ENCODE peak calls at places on chromosomes 13 and 19, in seven cellular contexts. L is gastrocnemius medialis, V is transverse colon, S is breast epithelium, P is lower leg skin, R is tibial nerve, I is HCT116. K is an unnamed sample.
A peak's percentile ranks its signal among the peaks of the same experiment; 100 is the strongest.

GRCh38 chr13:111370147-111370546 is 49.7 kb downstream of the TEX29 start:
- DNase-seq in L (no peak), V (no peak), S (no peak), P (no peak), R (no peak), I (no peak), K (no peak)

GRCh38 chr13:94464771-94465170 is 14.7 kb downstream of the DCT start:
- DNase-seq in L (no peak), V (no peak), S (no peak), P (no peak), R (no peak), I (no peak), K (no peak)

GRCh38 chr19:29202281-29202680 is 10.7 kb downstream of the UQCRFS1 start:
- DNase-seq in L (no peak), V (no peak), S (no peak), P (no peak), R (no peak), I (no peak), K (no peak)

GRCh38 chr13:68190826-68191225 is 960.7 kb upstream of the PCDH9 start:
- DNase-seq in L (no peak), V (no peak), S (no peak), P (peak; percentile 23), R (no peak), I (peak; percentile 56), K (no peak)

GRCh38 chr13:49044849-49045248 is 69.1 kb downstream of the FNDC3A start:
- DNase-seq in L (no peak), V (no peak), S (no peak), P (no peak), R (no peak), I (no peak), K (no peak)

GRCh38 chr19:45251452-45252354 is 632 bp downstream of the MARK4 start:
- DNase-seq in L (no peak), V (peak; percentile 12), S (no peak), P (no peak), R (no peak), I (no peak), K (no peak)

GRCh38 chr13:111584101-111584500 is 263.7 kb downstream of the TEX29 start:
- DNase-seq in L (no peak), V (peak; percentile 65), S (no peak), P (no peak), R (no peak), I (no peak), K (no peak)

GRCh38 chr13:46181799-46182490 is at the start of gene LCP1:
- DNase-seq in L (no peak), V (peak; percentile 44), S (no peak), P (peak; percentile 47), R (no peak), I (no peak), K (no peak)

GRCh38 chr13:59621791-59622190 is 541.9 kb downstream of the DIAPH3 start:
- DNase-seq in L (no peak), V (no peak), S (no peak), P (no peak), R (no peak), I (no peak), K (no peak)

DNA sequence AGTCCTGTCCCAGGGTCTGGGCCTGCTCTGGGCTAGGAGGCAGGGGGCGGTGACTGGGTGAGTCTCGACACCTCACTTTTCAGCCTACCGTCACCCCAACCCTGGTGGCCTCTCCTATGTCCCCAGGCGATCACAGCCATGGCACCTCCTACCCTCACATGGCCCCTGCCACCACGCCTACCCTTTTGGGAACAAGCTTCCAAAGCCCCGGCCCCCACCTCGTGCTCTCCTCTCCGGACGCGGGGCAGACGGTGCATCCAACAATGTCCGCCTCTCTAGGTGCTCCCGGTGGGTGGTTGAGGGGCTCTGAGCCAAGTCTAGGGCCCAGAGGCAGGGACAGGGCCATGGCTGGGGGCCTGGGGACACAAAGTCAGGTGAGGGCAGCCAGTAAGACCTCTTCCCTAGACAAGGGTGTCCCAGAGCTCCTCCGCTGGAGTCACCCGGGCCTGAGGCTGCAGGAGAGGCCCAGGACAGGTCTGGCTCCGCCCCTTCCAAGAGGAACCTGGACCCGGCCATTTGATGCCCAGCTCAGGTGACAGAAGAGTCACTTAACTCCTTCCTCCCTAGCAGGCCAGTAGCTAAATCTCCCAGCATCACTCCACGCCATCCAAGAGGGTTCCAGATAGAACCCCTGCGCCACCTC is at the start of gene SYNE4:
- DNase-seq in L (no peak), V (peak; percentile 76), S (peak; percentile 84), P (no peak), R (no peak), I (peak; percentile 75), K (no peak)
- TF ChIP-seq POLR2A in L (no peak), V (peak; percentile 23), S (no peak), P (no peak), R (no peak), I (no peak), K (no peak)

DNA sequence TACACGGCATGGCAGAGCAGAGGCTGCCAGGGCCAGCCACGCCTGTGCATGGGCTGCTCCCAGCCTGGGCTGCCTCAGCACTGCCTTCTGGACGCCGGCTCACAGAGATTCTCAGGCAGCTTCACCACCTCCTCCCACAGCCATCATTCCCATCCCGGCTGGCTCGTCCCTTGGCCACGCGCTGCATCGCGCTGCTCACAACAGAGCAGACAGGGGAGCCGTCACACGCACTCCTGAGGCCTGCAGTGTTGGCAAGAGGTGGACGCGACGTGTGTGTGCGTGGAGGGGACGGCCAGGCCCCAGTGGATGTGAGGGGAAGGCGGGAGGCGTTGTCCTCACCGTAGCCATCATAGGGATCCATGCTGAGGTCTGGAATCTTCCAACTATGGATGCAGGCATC is 7.6 kb upstream of the PRKD2 start:
- DNase-seq in L (no peak), V (no peak), S (no peak), P (no peak), R (no peak), I (no peak), K (no peak)
- TF ChIP-seq POLR2A in L (no peak), V (no peak), S (no peak), P (no peak), R (no peak), I (no peak), K (no peak)

DNA sequence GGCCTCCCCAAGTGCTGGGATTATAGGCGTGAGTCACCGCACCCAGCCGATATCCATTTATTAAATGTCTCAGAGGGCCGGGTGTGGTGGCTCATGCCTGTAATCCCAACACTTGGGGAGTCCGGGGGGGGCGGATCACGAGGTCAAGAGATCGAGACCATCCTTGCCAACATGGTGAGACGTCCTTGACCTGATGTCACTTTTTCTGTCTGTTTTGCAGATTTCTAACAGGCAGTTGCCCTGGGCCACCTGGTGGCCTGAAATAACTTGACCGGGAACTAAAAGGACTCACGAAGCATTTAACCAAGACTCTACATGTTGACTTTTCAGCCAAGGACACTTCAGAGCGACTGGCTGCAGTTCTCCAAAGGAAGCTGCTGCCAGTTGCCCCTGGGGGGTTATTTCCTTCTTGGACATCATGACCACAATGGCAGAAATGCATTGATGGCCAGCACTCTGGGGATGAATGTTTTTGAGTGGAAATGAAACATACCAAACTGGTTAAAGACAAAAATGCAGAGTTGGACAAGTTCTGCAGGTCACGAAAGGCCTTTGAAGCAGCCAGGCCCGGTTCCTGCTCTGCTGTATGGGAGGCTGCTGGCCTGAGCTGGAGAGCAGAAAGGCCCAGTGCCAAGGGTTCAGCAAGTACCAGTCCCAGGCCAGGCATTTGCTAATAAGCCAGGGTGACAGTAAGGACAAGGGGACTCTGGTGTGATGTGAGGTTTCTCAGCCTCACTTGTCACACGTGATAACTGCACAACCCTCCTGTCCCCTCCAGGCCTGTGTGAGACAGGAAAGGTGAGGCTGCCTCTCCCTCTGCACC is 8.3 kb downstream of the ZNF837 start:
- DNase-seq in L (no peak), V (no peak), S (no peak), P (no peak), R (no peak), I (no peak), K (peak; percentile 48)
- TF ChIP-seq POLR2A in L (no peak), V (no peak), S (no peak), P (no peak), R (no peak), I (no peak), K (no peak)

DNA sequence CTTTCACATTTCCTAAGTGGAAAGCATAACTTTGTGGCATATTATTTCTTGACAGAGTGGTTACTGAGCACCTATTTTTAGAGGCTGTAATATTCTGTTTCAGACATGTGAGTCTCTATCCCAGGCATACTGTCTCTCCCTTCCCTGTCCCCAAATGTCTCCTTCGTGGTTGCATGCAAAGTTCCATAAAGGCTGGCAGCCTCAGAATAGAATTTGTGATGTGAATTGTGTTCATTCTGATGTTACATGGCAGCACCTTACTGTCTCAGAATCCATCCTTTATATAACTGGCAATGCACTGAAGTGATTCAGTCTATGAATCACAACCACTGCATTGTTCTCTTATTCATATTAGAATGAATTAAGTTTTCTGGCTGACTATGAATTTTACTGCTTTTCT is 89.0 kb upstream of the SLC7A1 start:
- DNase-seq in L (no peak), V (no peak), S (no peak), P (no peak), R (no peak), I (no peak), K (no peak)
- TF ChIP-seq POLR2A in L (no peak), V (no peak), S (no peak), P (no peak), R (no peak), I (no peak), K (no peak)

DNA sequence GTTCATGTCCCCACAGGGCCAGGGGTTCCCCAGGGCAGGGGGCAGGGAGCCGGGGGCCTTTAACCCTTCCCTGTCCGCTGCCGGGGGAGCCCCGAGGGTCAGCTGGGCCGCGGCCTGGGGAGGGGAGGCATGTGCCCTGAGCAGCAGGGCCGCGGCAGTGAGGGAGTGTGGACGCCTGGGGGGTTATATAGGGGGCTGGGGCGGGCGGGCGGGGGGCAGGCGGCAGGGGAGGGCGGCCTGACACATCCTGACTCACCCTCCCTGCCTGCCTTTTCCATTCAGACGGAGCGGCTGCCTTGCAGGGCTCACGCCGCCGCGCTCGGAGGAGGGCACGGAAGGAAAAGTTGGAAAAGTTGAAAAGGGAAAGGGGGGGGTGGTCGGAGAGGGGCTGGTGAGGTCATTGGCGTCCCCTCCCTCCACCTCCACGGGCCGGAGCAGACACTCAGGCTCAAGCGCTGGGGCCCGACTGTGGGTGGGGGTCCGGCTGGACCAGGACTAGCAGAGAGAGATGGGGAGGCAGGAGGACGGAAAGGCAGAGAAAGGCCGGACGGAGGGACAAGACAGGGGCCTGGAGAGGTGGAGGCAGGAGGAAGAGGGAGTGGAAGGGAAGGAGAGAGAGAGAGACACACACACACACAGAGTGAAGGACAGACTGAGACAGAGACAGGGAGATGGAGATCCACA is at the start of gene IL11:
- DNase-seq in L (no peak), V (no peak), S (no peak), P (no peak), R (no peak), I (no peak), K (no peak)
- TF ChIP-seq POLR2A in L (no peak), V (no peak), S (no peak), P (no peak), R (no peak), I (no peak), K (no peak)

GRCh38 chr13:33263484-33263883 is 22.1 kb downstream of the STARD13 start:
- DNase-seq in L (no peak), V (no peak), S (no peak), P (no peak), R (no peak), I (no peak), K (no peak)

GRCh38 chr13:33262997-33263396 is 22.6 kb downstream of the STARD13 start:
- DNase-seq in L (no peak), V (no peak), S (no peak), P (no peak), R (no peak), I (no peak), K (no peak)

GRCh38 chr13:33262554-33262953 is 23.0 kb downstream of the STARD13 start:
- DNase-seq in L (no peak), V (peak; percentile 46), S (no peak), P (no peak), R (no peak), I (no peak), K (no peak)

GRCh38 chr13:33261426-33262068 is 24.0 kb downstream of the STARD13 start:
- DNase-seq in L (no peak), V (no peak), S (no peak), P (no peak), R (no peak), I (no peak), K (no peak)

GRCh38 chr13:33262069-33262487 is 23.5 kb downstream of the STARD13 start:
- DNase-seq in L (no peak), V (peak; percentile 39), S (no peak), P (no peak), R (no peak), I (peak; percentile 66), K (no peak)
- TF ChIP-seq POLR2A in L (no peak), V (no peak), S (no peak), P (no peak), R (no peak), I (no peak), K (no peak)